ENCODE peak calls at places on chromosomes 7 and 10, in four cellular contexts. One of them, this sample, is unnamed.

GRCh38 chr7:122884186-122884585 is 2.1 kb downstream of the CADPS2 start:
- DNase-seq in stimulated activated CD8-positive, alpha-beta memory T cell treated with anti-CD3 and anti-CD28 coated beads, Interleukin-15, amount 100 ng/mL, for 24 hours: no peak
- DNase-seq in mesendoderm: no peak
- DNase-seq in hippocampal formation: no peak
- DNase-seq in this sample: no peak

GRCh38 chr10:76086571-76087260 is 655.3 kb downstream of the LRMDA start:
- DNase-seq in stimulated activated CD8-positive, alpha-beta memory T cell treated with anti-CD3 and anti-CD28 coated beads, Interleukin-15, amount 100 ng/mL, for 24 hours: no peak
- DNase-seq in mesendoderm: peak; percentile 74
- DNase-seq in hippocampal formation: no peak
- DNase-seq in this sample: peak; percentile 33

GRCh38 chr7:20598479-20599419 is 16.7 kb upstream of the ABCB5 start:
- DNase-seq in stimulated activated CD8-positive, alpha-beta memory T cell treated with anti-CD3 and anti-CD28 coated beads, Interleukin-15, amount 100 ng/mL, for 24 hours: no peak
- DNase-seq in mesendoderm: peak; percentile 73
- DNase-seq in hippocampal formation: peak; percentile 5
- DNase-seq in this sample: peak; percentile 20

GRCh38 chr7:73702226-73702625 is 17.2 kb downstream of the STX1A start:
- DNase-seq in stimulated activated CD8-positive, alpha-beta memory T cell treated with anti-CD3 and anti-CD28 coated beads, Interleukin-15, amount 100 ng/mL, for 24 hours: no peak
- DNase-seq in mesendoderm: no peak
- DNase-seq in hippocampal formation: no peak
- DNase-seq in this sample: no peak

GRCh38 chr7:44225566-44226395 is 25.0 kb downstream of the YKT6 start:
- DNase-seq in stimulated activated CD8-positive, alpha-beta memory T cell treated with anti-CD3 and anti-CD28 coated beads, Interleukin-15, amount 100 ng/mL, for 24 hours: no peak
- DNase-seq in mesendoderm: no peak
- DNase-seq in hippocampal formation: no peak
- DNase-seq in this sample: no peak

GRCh38 chr10:103104721-103105120 is 88.4 kb downstream of the NT5C2 start:
- DNase-seq in stimulated activated CD8-positive, alpha-beta memory T cell treated with anti-CD3 and anti-CD28 coated beads, Interleukin-15, amount 100 ng/mL, for 24 hours: no peak
- DNase-seq in mesendoderm: no peak
- DNase-seq in hippocampal formation: no peak
- DNase-seq in this sample: no peak

GRCh38 chr7:151039850-151040548 is 8.3 kb upstream of the ASIC3 start:
- DNase-seq in stimulated activated CD8-positive, alpha-beta memory T cell treated with anti-CD3 and anti-CD28 coated beads, Interleukin-15, amount 100 ng/mL, for 24 hours: no peak
- DNase-seq in mesendoderm: no peak
- DNase-seq in hippocampal formation: no peak
- DNase-seq in this sample: no peak

GRCh38 chr10:60429084-60429849 is 39.6 kb upstream of the ANK3 start:
- DNase-seq in stimulated activated CD8-positive, alpha-beta memory T cell treated with anti-CD3 and anti-CD28 coated beads, Interleukin-15, amount 100 ng/mL, for 24 hours: no peak
- DNase-seq in mesendoderm: no peak
- DNase-seq in hippocampal formation: no peak
- DNase-seq in this sample: no peak

GRCh38 chr10:131013281-131013680 is 298.2 kb downstream of the TCERG1L start:
- DNase-seq in stimulated activated CD8-positive, alpha-beta memory T cell treated with anti-CD3 and anti-CD28 coated beads, Interleukin-15, amount 100 ng/mL, for 24 hours: no peak
- DNase-seq in mesendoderm: no peak
- DNase-seq in hippocampal formation: no peak
- DNase-seq in this sample: no peak

GRCh38 chr10:69065406-69066361 is 22.2 kb upstream of the SRGN start:
- DNase-seq in stimulated activated CD8-positive, alpha-beta memory T cell treated with anti-CD3 and anti-CD28 coated beads, Interleukin-15, amount 100 ng/mL, for 24 hours: no peak
- DNase-seq in mesendoderm: no peak
- DNase-seq in hippocampal formation: no peak
- DNase-seq in this sample: no peak